ENCODE peak calls at places on chromosomes 5 and 9, in ten cellular contexts. S is nucleus accumbens, B is tibial nerve, U is OCI-LY7, K is endothelial cell, Y is islet precursor cell, V is B cell, I is neural crest cell, Q is hypothalamus, G is NCI-H774. J is an unnamed sample.

GRCh38 chr5:174091006-174091578 is 45.6 kb downstream of the NSG2 start:
- DNase-seq in S (no peak), B (no peak), U (no peak), K (no peak), Y (no peak), V (no peak), I (no peak), Q (no peak), G (no peak), J (no peak)

GRCh38 chr9:132780230-132781007 is 97.7 kb downstream of the AK8 start:
- DNase-seq in S (no peak), B (no peak), U (no peak), K (no peak), Y (peak; percentile 45), V (no peak), I (no peak), Q (no peak), G (no peak), J (no peak)

GRCh38 chr5:165538065-165538464 is 2032.6 kb downstream of the MAT2B start:
- DNase-seq in S (no peak), B (no peak), U (no peak), K (no peak), Y (no peak), V (no peak), I (no peak), Q (no peak), G (no peak), J (no peak)

GRCh38 chr5:56269216-56269927 is 36.2 kb upstream of the ANKRD55 start:
- DNase-seq in S (no peak), B (peak; percentile 15), U (peak; percentile 42), K (peak; percentile 35), Y (peak; percentile 63), V (peak; percentile 57), I (peak; percentile 18), Q (no peak), G (no peak), J (no peak)

GRCh38 chr5:1205255-1206180 is 4.1 kb downstream of the SLC6A19 start:
- DNase-seq in S (no peak), B (no peak), U (no peak), K (no peak), Y (no peak), V (no peak), I (no peak), Q (no peak), G (no peak), J (no peak)

GRCh38 chr9:99663297-99663696 is 158.4 kb upstream of the NR4A3 start:
- DNase-seq in S (no peak), B (no peak), U (no peak), K (no peak), Y (no peak), V (no peak), I (no peak), Q (no peak), G (no peak), J (no peak)

GRCh38 chr5:163727028-163727427 is 221.6 kb downstream of the MAT2B start:
- DNase-seq in S (no peak), B (no peak), U (peak; percentile 1), K (no peak), Y (no peak), V (peak; percentile 60), I (no peak), Q (no peak), G (no peak), J (no peak)

GRCh38 chr9:131398204-131398603 is 4.3 kb downstream of the PRRC2B start:
- DNase-seq in S (no peak), B (no peak), U (peak; percentile 75), K (no peak), Y (peak; percentile 61), V (peak; percentile 59), I (no peak), Q (no peak), G (no peak), J (no peak)

GRCh38 chr5:45411971-45412612 is 284.1 kb downstream of the HCN1 start:
- DNase-seq in S (no peak), B (no peak), U (no peak), K (no peak), Y (no peak), V (no peak), I (no peak), Q (no peak), G (no peak), J (no peak)

GRCh38 chr5:109643951-109644350 is 45.8 kb upstream of the MAN2A1 start:
- DNase-seq in S (no peak), B (no peak), U (no peak), K (no peak), Y (no peak), V (no peak), I (no peak), Q (no peak), G (no peak), J (no peak)

J was measured in amygdala.